ENCODE peak calls at places on chromosomes 11 and 22, in nine cellular contexts. J, B, S, F, D, C, O, A and K are unnamed samples.

GRCh38 chr11:9858822-9859221 is 194.9 kb downstream of the SWAP70 start:
- DNase-seq in J (no peak), B (peak; percentile 58), S (no peak), F (no peak), D (no peak), C (no peak), O (peak; percentile 64), A (peak; percentile 9), K (no peak)

GRCh38 chr22:26162961-26163360 is 6.3 kb upstream of the SEZ6L start:
- DNase-seq in J (no peak), B (no peak), S (no peak), F (no peak), D (no peak), C (no peak), O (no peak), A (no peak), K (no peak)

GRCh38 chr22:36349726-36350125 is 38.0 kb downstream of the MYH9 start:
- DNase-seq in J (no peak), B (no peak), S (no peak), F (no peak), D (no peak), C (no peak), O (peak; percentile 77), A (no peak), K (no peak)

GRCh38 chr11:2788751-2789140 is 89.0 kb upstream of the KCNQ1OT1 start:
- DNase-seq in J (no peak), B (no peak), S (no peak), F (no peak), D (no peak), C (no peak), O (no peak), A (no peak), K (peak; percentile 45)

GRCh38 chr11:9726313-9727022 is 62.6 kb downstream of the SWAP70 start:
- DNase-seq in J (no peak), B (peak; percentile 86), S (no peak), F (peak; percentile 68), D (no peak), C (no peak), O (peak; percentile 66), A (peak; percentile 33), K (no peak)

GRCh38 chr11:103936059-103936458 is 100.4 kb upstream of the DDI1 start:
- DNase-seq in J (no peak), B (no peak), S (no peak), F (no peak), D (no peak), C (no peak), O (no peak), A (no peak), K (no peak)

GRCh38 chr22:24707477-24707816 is 67.1 kb downstream of the PIWIL3 start:
- DNase-seq in J (no peak), B (no peak), S (no peak), F (no peak), D (no peak), C (no peak), O (no peak), A (no peak), K (no peak)

GRCh38 chr11:115530752-115531151 is 26.5 kb upstream of the CADM1 start:
- DNase-seq in J (no peak), B (no peak), S (no peak), F (no peak), D (no peak), C (no peak), O (no peak), A (no peak), K (no peak)

GRCh38 chr11:86157797-86158378 is 86.7 kb upstream of the EED start:
- DNase-seq in J (no peak), B (no peak), S (no peak), F (no peak), D (no peak), C (no peak), O (no peak), A (no peak), K (no peak)

GRCh38 chr11:6572215-6572614 is 31.2 kb downstream of the RRP8 start:
- DNase-seq in J (no peak), B (no peak), S (no peak), F (peak; percentile 44), D (no peak), C (no peak), O (peak; percentile 84), A (no peak), K (no peak)

GRCh38 chr11:134041791-134042696 is 26.8 kb upstream of the JAM3 start:
- DNase-seq in J (no peak), B (no peak), S (no peak), F (no peak), D (no peak), C (no peak), O (no peak), A (no peak), K (no peak)

GRCh38 chr11:44977493-44977984 is 26.9 kb upstream of the TP53I11 start:
- DNase-seq in J (no peak), B (peak; percentile 16), S (no peak), F (no peak), D (no peak), C (no peak), O (no peak), A (peak; percentile 26), K (no peak)

GRCh38 chr11:83816572-83817187 is 530.5 kb upstream of the CCDC90B start:
- DNase-seq in J (peak; percentile 22), B (peak; percentile 74), S (no peak), F (no peak), D (no peak), C (no peak), O (peak; percentile 13), A (no peak), K (no peak)

GRCh38 chr11:1297011-1297575 is 12.3 kb downstream of the TOLLIP start:
- DNase-seq in J (no peak), B (no peak), S (no peak), F (no peak), D (no peak), C (no peak), O (no peak), A (no peak), K (no peak)

GRCh38 chr22:49992921-49993648 is 19.5 kb downstream of the IL17REL start:
- DNase-seq in J (peak; percentile 44), B (no peak), S (peak; percentile 56), F (no peak), D (peak; percentile 50), C (no peak), O (no peak), A (peak; percentile 22), K (peak; percentile 84)

GRCh38 chr11:75475767-75476650 is 43.0 kb upstream of the KLHL35 start:
- DNase-seq in J (no peak), B (peak; percentile 60), S (no peak), F (no peak), D (no peak), C (peak; percentile 44), O (no peak), A (peak; percentile 49), K (peak; percentile 63)

GRCh38 chr11:60785136-60785535 is at the start of gene MS4A10:
- DNase-seq in J (no peak), B (no peak), S (no peak), F (no peak), D (no peak), C (no peak), O (no peak), A (no peak), K (peak; percentile 53)

GRCh38 chr11:70343631-70344030 is 54.7 kb upstream of the CTTN start:
- DNase-seq in J (no peak), B (no peak), S (no peak), F (no peak), D (no peak), C (no peak), O (no peak), A (no peak), K (no peak)

GRCh38 chr11:86370922-86371614 is 3.6 kb upstream of the CCDC81 start:
- DNase-seq in J (no peak), B (no peak), S (no peak), F (peak; percentile 87), D (no peak), C (no peak), O (no peak), A (no peak), K (no peak)

GRCh38 chr11:68521962-68522626 is 61.5 kb downstream of the PPP6R3 start:
- DNase-seq in J (no peak), B (no peak), S (no peak), F (no peak), D (no peak), C (no peak), O (no peak), A (no peak), K (no peak)

GRCh38 chr11:70930215-70930614 is 322.2 kb downstream of the SHANK2 start:
- DNase-seq in J (no peak), B (no peak), S (no peak), F (no peak), D (no peak), C (no peak), O (no peak), A (no peak), K (no peak)

GRCh38 chr22:37747090-37747714 is 50.4 kb downstream of the TRIOBP start:
- DNase-seq in J (no peak), B (no peak), S (no peak), F (no peak), D (no peak), C (peak; percentile 65), O (no peak), A (no peak), K (peak; percentile 67)

GRCh38 chr22:17314472-17314871 is 54.8 kb upstream of the CECR2 start:
- DNase-seq in J (no peak), B (peak; percentile 62), S (no peak), F (no peak), D (no peak), C (no peak), O (no peak), A (no peak), K (no peak)

GRCh38 chr11:304915-305833 is 2.4 kb upstream of the IFITM2 start:
- DNase-seq in J (peak; percentile 26), B (peak; percentile 42), S (no peak), F (no peak), D (no peak), C (peak; percentile 66), O (peak; percentile 76), A (no peak), K (peak; percentile 73)

GRCh38 chr22:49023879-49024774 is 803.5 kb downstream of the BRD1 start:
- DNase-seq in J (no peak), B (no peak), S (no peak), F (no peak), D (no peak), C (no peak), O (no peak), A (no peak), K (peak; percentile 44)

GRCh38 chr11:66619080-66619554 is 2.7 kb downstream of the RBM14 start:
- DNase-seq in J (no peak), B (peak; percentile 24), S (no peak), F (no peak), D (no peak), C (no peak), O (no peak), A (no peak), K (no peak)

GRCh38 chr11:57515332-57516060 is at the start of gene SLC43A1:
- DNase-seq in J (no peak), B (peak; percentile 62), S (no peak), F (no peak), D (no peak), C (peak; percentile 56), O (no peak), A (no peak), K (peak; percentile 75)

GRCh38 chr11:107591446-107592236 is 694 bp downstream of the ELMOD1 start:
- DNase-seq in J (no peak), B (peak; percentile 75), S (no peak), F (no peak), D (no peak), C (no peak), O (no peak), A (no peak), K (peak; percentile 79)

GRCh38 chr11:19658344-19658743 is 54.3 kb upstream of the NAV2 start:
- DNase-seq in J (no peak), B (no peak), S (no peak), F (no peak), D (no peak), C (no peak), O (no peak), A (no peak), K (no peak)

GRCh38 chr11:74538680-74539079 is 45.2 kb upstream of the LIPT2 start:
- DNase-seq in J (no peak), B (no peak), S (no peak), F (no peak), D (no peak), C (no peak), O (no peak), A (no peak), K (no peak)

GRCh38 chr22:26161746-26162145 is 7.5 kb upstream of the SEZ6L start:
- DNase-seq in J (no peak), B (peak; percentile 74), S (no peak), F (no peak), D (no peak), C (no peak), O (no peak), A (peak; percentile 50), K (no peak)